ENCODE peak calls at places on chromosomes 6 and 20, in seven cellular contexts. One of them, this sample, is unnamed.

GRCh38 chr6:50836231-50836630 is 17.6 kb downstream of the TFAP2B start:
- DNase-seq in nephron progenitor cell: peak; percentile 46
- DNase-seq in colonic mucosa: no peak
- DNase-seq in left cardiac atrium: no peak
- DNase-seq in T-helper 2 cell: no peak
- DNase-seq in activated CD8-positive, alpha-beta T cell treated with anti-CD3 and anti-CD28 coated beads for 36 hours: no peak
- DNase-seq in heart left ventricle: no peak
- DNase-seq in this sample: no peak

GRCh38 chr6:110813813-110814487 is 1.3 kb downstream of the CDK19 start:
- DNase-seq in nephron progenitor cell: no peak
- DNase-seq in colonic mucosa: peak; percentile 40
- DNase-seq in left cardiac atrium: no peak
- DNase-seq in T-helper 2 cell: no peak
- DNase-seq in activated CD8-positive, alpha-beta T cell treated with anti-CD3 and anti-CD28 coated beads for 36 hours: no peak
- DNase-seq in heart left ventricle: no peak
- DNase-seq in this sample: no peak

GRCh38 chr6:3566812-3567211 is 110.0 kb upstream of the SLC22A23 start:
- DNase-seq in nephron progenitor cell: no peak
- DNase-seq in colonic mucosa: no peak
- DNase-seq in left cardiac atrium: no peak
- DNase-seq in T-helper 2 cell: no peak
- DNase-seq in activated CD8-positive, alpha-beta T cell treated with anti-CD3 and anti-CD28 coated beads for 36 hours: no peak
- DNase-seq in heart left ventricle: no peak
- DNase-seq in this sample: no peak

GRCh38 chr6:14408491-14408890 is 290.9 kb downstream of the CD83 start:
- DNase-seq in nephron progenitor cell: no peak
- DNase-seq in colonic mucosa: no peak
- DNase-seq in left cardiac atrium: no peak
- DNase-seq in T-helper 2 cell: no peak
- DNase-seq in activated CD8-positive, alpha-beta T cell treated with anti-CD3 and anti-CD28 coated beads for 36 hours: no peak
- DNase-seq in heart left ventricle: no peak
- DNase-seq in this sample: no peak

GRCh38 chr6:36242161-36242560 is 27.7 kb upstream of the PNPLA1 start:
- DNase-seq in nephron progenitor cell: no peak
- DNase-seq in colonic mucosa: no peak
- DNase-seq in left cardiac atrium: no peak
- DNase-seq in T-helper 2 cell: no peak
- DNase-seq in activated CD8-positive, alpha-beta T cell treated with anti-CD3 and anti-CD28 coated beads for 36 hours: no peak
- DNase-seq in heart left ventricle: no peak
- DNase-seq in this sample: no peak

GRCh38 chr6:117549606-117550005 is 52.7 kb downstream of the GOPC start:
- DNase-seq in nephron progenitor cell: no peak
- DNase-seq in colonic mucosa: no peak
- DNase-seq in left cardiac atrium: no peak
- DNase-seq in T-helper 2 cell: peak; percentile 51
- DNase-seq in activated CD8-positive, alpha-beta T cell treated with anti-CD3 and anti-CD28 coated beads for 36 hours: peak; percentile 43
- DNase-seq in heart left ventricle: no peak
- DNase-seq in this sample: no peak

GRCh38 chr20:10922941-10923340 is 249.1 kb upstream of the JAG1 start:
- DNase-seq in nephron progenitor cell: no peak
- DNase-seq in colonic mucosa: no peak
- DNase-seq in left cardiac atrium: no peak
- DNase-seq in T-helper 2 cell: no peak
- DNase-seq in activated CD8-positive, alpha-beta T cell treated with anti-CD3 and anti-CD28 coated beads for 36 hours: no peak
- DNase-seq in heart left ventricle: no peak
- DNase-seq in this sample: no peak

GRCh38 chr6:105459049-105459448 is 56.2 kb upstream of the PREP start:
- DNase-seq in nephron progenitor cell: no peak
- DNase-seq in colonic mucosa: no peak
- DNase-seq in left cardiac atrium: no peak
- DNase-seq in T-helper 2 cell: peak; percentile 56
- DNase-seq in activated CD8-positive, alpha-beta T cell treated with anti-CD3 and anti-CD28 coated beads for 36 hours: peak; percentile 63
- DNase-seq in heart left ventricle: no peak
- DNase-seq in this sample: no peak

GRCh38 chr6:167707686-167708500 is 118.8 kb upstream of the AFDN start:
- DNase-seq in nephron progenitor cell: no peak
- DNase-seq in colonic mucosa: no peak
- DNase-seq in left cardiac atrium: no peak
- DNase-seq in T-helper 2 cell: no peak
- DNase-seq in activated CD8-positive, alpha-beta T cell treated with anti-CD3 and anti-CD28 coated beads for 36 hours: no peak
- DNase-seq in heart left ventricle: no peak
- DNase-seq in this sample: no peak

GRCh38 chr20:60046011-60046413 is 87.8 kb downstream of the CDH26 start:
- DNase-seq in nephron progenitor cell: no peak
- DNase-seq in colonic mucosa: no peak
- DNase-seq in left cardiac atrium: no peak
- DNase-seq in T-helper 2 cell: no peak
- DNase-seq in activated CD8-positive, alpha-beta T cell treated with anti-CD3 and anti-CD28 coated beads for 36 hours: no peak
- DNase-seq in heart left ventricle: no peak
- DNase-seq in this sample: no peak

GRCh38 chr6:84825461-84825860 is 61.1 kb upstream of the TBX18 start:
- DNase-seq in nephron progenitor cell: no peak
- DNase-seq in colonic mucosa: no peak
- DNase-seq in left cardiac atrium: no peak
- DNase-seq in T-helper 2 cell: no peak
- DNase-seq in activated CD8-positive, alpha-beta T cell treated with anti-CD3 and anti-CD28 coated beads for 36 hours: no peak
- DNase-seq in heart left ventricle: no peak
- DNase-seq in this sample: no peak

GRCh38 chr6:32244270-32244669 is 20.4 kb upstream of the NOTCH4 start:
- DNase-seq in nephron progenitor cell: no peak
- DNase-seq in colonic mucosa: no peak
- DNase-seq in left cardiac atrium: peak; percentile 37
- DNase-seq in T-helper 2 cell: no peak
- DNase-seq in activated CD8-positive, alpha-beta T cell treated with anti-CD3 and anti-CD28 coated beads for 36 hours: no peak
- DNase-seq in heart left ventricle: no peak
- DNase-seq in this sample: no peak

GRCh38 chr6:53647437-53648094 is 18.0 kb downstream of the KLHL31 start:
- DNase-seq in nephron progenitor cell: no peak
- DNase-seq in colonic mucosa: no peak
- DNase-seq in left cardiac atrium: no peak
- DNase-seq in T-helper 2 cell: peak; percentile 52
- DNase-seq in activated CD8-positive, alpha-beta T cell treated with anti-CD3 and anti-CD28 coated beads for 36 hours: peak; percentile 78
- DNase-seq in heart left ventricle: no peak
- DNase-seq in this sample: no peak

GRCh38 chr6:130076512-130076911 is 58.1 kb downstream of the L3MBTL3 start:
- DNase-seq in nephron progenitor cell: no peak
- DNase-seq in colonic mucosa: no peak
- DNase-seq in left cardiac atrium: no peak
- DNase-seq in T-helper 2 cell: peak; percentile 2
- DNase-seq in activated CD8-positive, alpha-beta T cell treated with anti-CD3 and anti-CD28 coated beads for 36 hours: no peak
- DNase-seq in heart left ventricle: no peak
- DNase-seq in this sample: no peak

GRCh38 chr20:5168582-5169396 is 42.0 kb downstream of the CDS2 start:
- DNase-seq in nephron progenitor cell: peak; percentile 40
- DNase-seq in colonic mucosa: no peak
- DNase-seq in left cardiac atrium: peak; percentile 38
- DNase-seq in T-helper 2 cell: no peak
- DNase-seq in activated CD8-positive, alpha-beta T cell treated with anti-CD3 and anti-CD28 coated beads for 36 hours: no peak
- DNase-seq in heart left ventricle: no peak
- DNase-seq in this sample: peak; percentile 75

GRCh38 chr6:30691208-30691872 is 556 bp upstream of the NRM start:
- DNase-seq in nephron progenitor cell: no peak
- DNase-seq in colonic mucosa: no peak
- DNase-seq in left cardiac atrium: no peak
- DNase-seq in T-helper 2 cell: no peak
- DNase-seq in activated CD8-positive, alpha-beta T cell treated with anti-CD3 and anti-CD28 coated beads for 36 hours: no peak
- DNase-seq in heart left ventricle: no peak
- DNase-seq in this sample: no peak

GRCh38 chr6:168147205-168147738 is 68.3 kb upstream of the FRMD1 start:
- DNase-seq in nephron progenitor cell: no peak
- DNase-seq in colonic mucosa: peak; percentile 28
- DNase-seq in left cardiac atrium: no peak
- DNase-seq in T-helper 2 cell: no peak
- DNase-seq in activated CD8-positive, alpha-beta T cell treated with anti-CD3 and anti-CD28 coated beads for 36 hours: no peak
- DNase-seq in heart left ventricle: no peak
- DNase-seq in this sample: no peak

GRCh38 chr6:3356056-3356823 is 97.5 kb downstream of the PSMG4 start:
- DNase-seq in nephron progenitor cell: peak; percentile 65
- DNase-seq in colonic mucosa: peak; percentile 84
- DNase-seq in left cardiac atrium: peak; percentile 75
- DNase-seq in T-helper 2 cell: peak; percentile 39
- DNase-seq in activated CD8-positive, alpha-beta T cell treated with anti-CD3 and anti-CD28 coated beads for 36 hours: peak; percentile 65
- DNase-seq in heart left ventricle: peak; percentile 73
- DNase-seq in this sample: peak; percentile 93

GRCh38 chr6:56148488-56149190 is 98.7 kb downstream of the COL21A1 start:
- DNase-seq in nephron progenitor cell: no peak
- DNase-seq in colonic mucosa: no peak
- DNase-seq in left cardiac atrium: no peak
- DNase-seq in T-helper 2 cell: no peak
- DNase-seq in activated CD8-positive, alpha-beta T cell treated with anti-CD3 and anti-CD28 coated beads for 36 hours: no peak
- DNase-seq in heart left ventricle: no peak
- DNase-seq in this sample: no peak

GRCh38 chr6:44404022-44404714 is 16.7 kb downstream of the CDC5L start:
- DNase-seq in nephron progenitor cell: no peak
- DNase-seq in colonic mucosa: no peak
- DNase-seq in left cardiac atrium: no peak
- DNase-seq in T-helper 2 cell: no peak
- DNase-seq in activated CD8-positive, alpha-beta T cell treated with anti-CD3 and anti-CD28 coated beads for 36 hours: no peak
- DNase-seq in heart left ventricle: no peak
- DNase-seq in this sample: no peak

GRCh38 chr6:164832410-164832809 is 477.0 kb downstream of the C6orf118 start:
- DNase-seq in nephron progenitor cell: no peak
- DNase-seq in colonic mucosa: no peak
- DNase-seq in left cardiac atrium: no peak
- DNase-seq in T-helper 2 cell: no peak
- DNase-seq in activated CD8-positive, alpha-beta T cell treated with anti-CD3 and anti-CD28 coated beads for 36 hours: no peak
- DNase-seq in heart left ventricle: no peak
- DNase-seq in this sample: no peak

GRCh38 chr20:47187450-47188195 is 168.9 kb downstream of the ZMYND8 start:
- DNase-seq in nephron progenitor cell: no peak
- DNase-seq in colonic mucosa: no peak
- DNase-seq in left cardiac atrium: no peak
- DNase-seq in T-helper 2 cell: no peak
- DNase-seq in activated CD8-positive, alpha-beta T cell treated with anti-CD3 and anti-CD28 coated beads for 36 hours: peak; percentile 23
- DNase-seq in heart left ventricle: no peak
- DNase-seq in this sample: no peak

GRCh38 chr6:30781362-30781696 is 37.0 kb upstream of the IER3 start:
- DNase-seq in nephron progenitor cell: no peak
- DNase-seq in colonic mucosa: no peak
- DNase-seq in left cardiac atrium: peak; percentile 52
- DNase-seq in T-helper 2 cell: no peak
- DNase-seq in activated CD8-positive, alpha-beta T cell treated with anti-CD3 and anti-CD28 coated beads for 36 hours: no peak
- DNase-seq in heart left ventricle: no peak
- DNase-seq in this sample: no peak

GRCh38 chr6:140858381-140858971 is 1274.2 kb upstream of the GJE1 start:
- DNase-seq in nephron progenitor cell: no peak
- DNase-seq in colonic mucosa: no peak
- DNase-seq in left cardiac atrium: no peak
- DNase-seq in T-helper 2 cell: no peak
- DNase-seq in activated CD8-positive, alpha-beta T cell treated with anti-CD3 and anti-CD28 coated beads for 36 hours: no peak
- DNase-seq in heart left ventricle: peak; percentile 14
- DNase-seq in this sample: no peak

GRCh38 chr20:60123652-60124051 is 165.4 kb downstream of the CDH26 start:
- DNase-seq in nephron progenitor cell: no peak
- DNase-seq in colonic mucosa: no peak
- DNase-seq in left cardiac atrium: no peak
- DNase-seq in T-helper 2 cell: no peak
- DNase-seq in activated CD8-positive, alpha-beta T cell treated with anti-CD3 and anti-CD28 coated beads for 36 hours: no peak
- DNase-seq in heart left ventricle: no peak
- DNase-seq in this sample: no peak

GRCh38 chr20:30816182-30816645 is 441.2 kb upstream of the DEFB115 start:
- DNase-seq in nephron progenitor cell: no peak
- DNase-seq in colonic mucosa: peak; percentile 22
- DNase-seq in left cardiac atrium: peak; percentile 35
- DNase-seq in T-helper 2 cell: no peak
- DNase-seq in activated CD8-positive, alpha-beta T cell treated with anti-CD3 and anti-CD28 coated beads for 36 hours: no peak
- DNase-seq in heart left ventricle: peak; percentile 83
- DNase-seq in this sample: peak; percentile 38

GRCh38 chr20:32330555-32330897 is 27.6 kb upstream of the ASXL1 start:
- DNase-seq in nephron progenitor cell: no peak
- DNase-seq in colonic mucosa: no peak
- DNase-seq in left cardiac atrium: no peak
- DNase-seq in T-helper 2 cell: no peak
- DNase-seq in activated CD8-positive, alpha-beta T cell treated with anti-CD3 and anti-CD28 coated beads for 36 hours: no peak
- DNase-seq in heart left ventricle: no peak
- DNase-seq in this sample: no peak

GRCh38 chr6:16754864-16755263 is 6.4 kb downstream of the ATXN1 start:
- DNase-seq in nephron progenitor cell: no peak
- DNase-seq in colonic mucosa: peak; percentile 49
- DNase-seq in left cardiac atrium: no peak
- DNase-seq in T-helper 2 cell: no peak
- DNase-seq in activated CD8-positive, alpha-beta T cell treated with anti-CD3 and anti-CD28 coated beads for 36 hours: no peak
- DNase-seq in heart left ventricle: no peak
- DNase-seq in this sample: no peak

GRCh38 chr6:73521351-73522254 is 771 bp upstream of the EEF1A1 start:
- DNase-seq in nephron progenitor cell: peak; percentile 75
- DNase-seq in colonic mucosa: no peak
- DNase-seq in left cardiac atrium: peak; percentile 85
- DNase-seq in T-helper 2 cell: no peak
- DNase-seq in activated CD8-positive, alpha-beta T cell treated with anti-CD3 and anti-CD28 coated beads for 36 hours: no peak
- DNase-seq in heart left ventricle: peak; percentile 89
- DNase-seq in this sample: no peak

GRCh38 chr20:19012671-19013070 is 199.1 kb downstream of the SCP2D1 start:
- DNase-seq in nephron progenitor cell: no peak
- DNase-seq in colonic mucosa: peak; percentile 16
- DNase-seq in left cardiac atrium: no peak
- DNase-seq in T-helper 2 cell: no peak
- DNase-seq in activated CD8-positive, alpha-beta T cell treated with anti-CD3 and anti-CD28 coated beads for 36 hours: no peak
- DNase-seq in heart left ventricle: no peak
- DNase-seq in this sample: no peak

GRCh38 chr6:129098061-129098553 is 215.2 kb downstream of the LAMA2 start:
- DNase-seq in nephron progenitor cell: no peak
- DNase-seq in colonic mucosa: no peak
- DNase-seq in left cardiac atrium: no peak
- DNase-seq in T-helper 2 cell: no peak
- DNase-seq in activated CD8-positive, alpha-beta T cell treated with anti-CD3 and anti-CD28 coated beads for 36 hours: no peak
- DNase-seq in heart left ventricle: no peak
- DNase-seq in this sample: no peak

GRCh38 chr20:20637998-20638397 is 74.4 kb downstream of the RALGAPA2 start:
- DNase-seq in nephron progenitor cell: no peak
- DNase-seq in colonic mucosa: no peak
- DNase-seq in left cardiac atrium: no peak
- DNase-seq in T-helper 2 cell: no peak
- DNase-seq in activated CD8-positive, alpha-beta T cell treated with anti-CD3 and anti-CD28 coated beads for 36 hours: no peak
- DNase-seq in heart left ventricle: no peak
- DNase-seq in this sample: no peak

GRCh38 chr20:53070224-53070623 is 98.1 kb downstream of the TSHZ2 start:
- DNase-seq in nephron progenitor cell: no peak
- DNase-seq in colonic mucosa: no peak
- DNase-seq in left cardiac atrium: no peak
- DNase-seq in T-helper 2 cell: no peak
- DNase-seq in activated CD8-positive, alpha-beta T cell treated with anti-CD3 and anti-CD28 coated beads for 36 hours: no peak
- DNase-seq in heart left ventricle: no peak
- DNase-seq in this sample: no peak

GRCh38 chr6:26043389-26044139 is 43.7 kb upstream of the HFE start:
- DNase-seq in nephron progenitor cell: no peak
- DNase-seq in colonic mucosa: peak; percentile 84
- DNase-seq in left cardiac atrium: peak; percentile 53
- DNase-seq in T-helper 2 cell: peak; percentile 91
- DNase-seq in activated CD8-positive, alpha-beta T cell treated with anti-CD3 and anti-CD28 coated beads for 36 hours: peak; percentile 76
- DNase-seq in heart left ventricle: peak; percentile 73
- DNase-seq in this sample: no peak

GRCh38 chr20:59845472-59845871 is 88.0 kb downstream of the SYCP2 start:
- DNase-seq in nephron progenitor cell: no peak
- DNase-seq in colonic mucosa: no peak
- DNase-seq in left cardiac atrium: no peak
- DNase-seq in T-helper 2 cell: no peak
- DNase-seq in activated CD8-positive, alpha-beta T cell treated with anti-CD3 and anti-CD28 coated beads for 36 hours: no peak
- DNase-seq in heart left ventricle: no peak
- DNase-seq in this sample: no peak

GRCh38 chr6:168851460-168852103 is 402.1 kb downstream of the THBS2 start:
- DNase-seq in nephron progenitor cell: no peak
- DNase-seq in colonic mucosa: no peak
- DNase-seq in left cardiac atrium: no peak
- DNase-seq in T-helper 2 cell: no peak
- DNase-seq in activated CD8-positive, alpha-beta T cell treated with anti-CD3 and anti-CD28 coated beads for 36 hours: no peak
- DNase-seq in heart left ventricle: no peak
- DNase-seq in this sample: no peak

GRCh38 chr6:85824329-85824728 is 181.6 kb upstream of the SYNCRIP start:
- DNase-seq in nephron progenitor cell: no peak
- DNase-seq in colonic mucosa: no peak
- DNase-seq in left cardiac atrium: no peak
- DNase-seq in T-helper 2 cell: no peak
- DNase-seq in activated CD8-positive, alpha-beta T cell treated with anti-CD3 and anti-CD28 coated beads for 36 hours: no peak
- DNase-seq in heart left ventricle: no peak
- DNase-seq in this sample: no peak